ENCODE peak calls at places on chromosomes 13 and 19, in four cellular contexts. A, C, F and I are unnamed samples.

GRCh38 chr13:99993660-99994455 is 12.3 kb downstream of the ZIC2 start:
- DNase-seq in A (no peak), C (no peak), F (no peak), I (no peak)

GRCh38 chr13:61410669-61411297 is 4.9 kb downstream of the PCDH20 start:
- DNase-seq in A (no peak), C (no peak), F (no peak), I (no peak)

GRCh38 chr13:112241288-112241687 is 134.9 kb upstream of the SPACA7 start:
- DNase-seq in A (no peak), C (no peak), F (no peak), I (no peak)

GRCh38 chr13:47680752-47681151 is 320.3 kb downstream of the SUCLA2 start:
- DNase-seq in A (no peak), C (no peak), F (no peak), I (no peak)

GRCh38 chr13:113861433-113862030 is 2.3 kb downstream of the GAS6 start:
- DNase-seq in A (no peak), C (no peak), F (no peak), I (no peak)

GRCh38 chr19:56273563-56274117 is 1.1 kb downstream of the EDDM13 start:
- DNase-seq in A (no peak), C (no peak), F (no peak), I (no peak)

GRCh38 chr19:10256970-10257615 is 5.1 kb downstream of the MRPL4 start:
- DNase-seq in A (no peak), C (no peak), F (no peak), I (no peak)

GRCh38 chr13:83221813-83222241 is 660.4 kb downstream of the SLITRK1 start:
- DNase-seq in A (no peak), C (no peak), F (no peak), I (no peak)

GRCh38 chr19:6014551-6015135 is 36.7 kb upstream of the RANBP3 start:
- DNase-seq in A (no peak), C (no peak), F (no peak), I (no peak)

GRCh38 chr13:37884674-37885073 is 15.1 kb upstream of the TRPC4 start:
- DNase-seq in A (no peak), C (no peak), F (no peak), I (no peak)

GRCh38 chr13:63287926-63288325 is 1872.3 kb upstream of the PCDH20 start:
- DNase-seq in A (no peak), C (no peak), F (no peak), I (no peak)

GRCh38 chr13:60398438-60398891 is 1.4 kb downstream of the TDRD3 start:
- DNase-seq in A (no peak), C (no peak), F (no peak), I (no peak)

GRCh38 chr13:31160857-31161582 is 684 bp downstream of the HSPH1 start:
- DNase-seq in A (peak; percentile 60), C (peak; percentile 68), F (peak; percentile 70), I (peak; percentile 51)

GRCh38 chr19:11096210-11096841 is 7.1 kb downstream of the LDLR start:
- DNase-seq in A (no peak), C (no peak), F (peak; percentile 33), I (peak; percentile 26)

GRCh38 chr13:27923794-27924528 is 4.2 kb downstream of the PDX1 start:
- DNase-seq in A (no peak), C (no peak), F (no peak), I (no peak)

GRCh38 chr13:109348514-109349340 is 437.7 kb downstream of the IRS2 start:
- DNase-seq in A (no peak), C (no peak), F (no peak), I (no peak)

GRCh38 chr19:7751157-7751783 is 3.9 kb upstream of the CD209 start:
- DNase-seq in A (no peak), C (no peak), F (no peak), I (no peak)

GRCh38 chr13:28582225-28582891 is 76.6 kb upstream of the POMP start:
- DNase-seq in A (no peak), C (no peak), F (no peak), I (no peak)

DNA sequence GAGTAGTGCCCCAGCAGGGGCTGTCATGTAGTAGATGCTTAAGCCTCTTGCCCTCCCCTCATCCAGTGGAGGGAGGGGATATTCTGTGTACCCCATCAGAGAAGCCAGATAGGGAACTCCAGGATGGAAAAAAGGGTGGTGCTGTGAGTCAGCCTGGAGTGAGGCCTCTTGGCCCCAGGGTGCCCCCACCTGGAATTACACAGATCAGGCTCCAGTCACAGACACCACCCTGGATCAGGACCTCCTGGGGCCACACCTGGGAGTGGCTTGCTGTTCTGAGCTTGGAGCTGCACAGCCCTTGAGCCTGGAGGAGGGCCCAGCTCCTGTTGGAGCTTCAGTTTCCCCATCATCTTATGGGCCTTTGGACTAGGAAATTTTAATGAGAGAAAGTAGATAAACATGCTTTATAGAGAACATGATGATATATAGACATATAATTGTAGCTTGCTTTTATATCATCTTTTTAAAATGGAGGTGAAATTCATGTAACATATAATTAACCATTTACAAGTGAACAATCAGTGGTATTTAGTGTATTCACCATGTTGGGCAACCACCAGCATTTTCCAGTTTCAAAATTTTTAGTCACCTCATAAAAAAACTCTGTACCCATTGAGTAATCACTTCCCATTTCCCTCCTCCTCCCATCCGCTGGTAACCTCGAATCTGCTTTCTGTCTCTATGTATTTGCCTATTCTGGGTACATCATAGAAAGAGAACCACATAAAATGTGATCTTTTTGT is 24.6 kb downstream of the CYP4F22 start:
- DNase-seq in A (no peak), C (no peak), F (no peak), I (no peak)
- H3K9me3 ChIP-seq in A (no peaks in the 10 kb centered on the region), C (no peaks in the 10 kb centered on the region), F (no peaks in the 10 kb centered on the region), I (no peaks in the 10 kb centered on the region)

GRCh38 chr13:80975903-80976302 is 635.0 kb upstream of the SPRY2 start:
- DNase-seq in A (no peak), C (no peak), F (no peak), I (no peak)

GRCh38 chr13:80977168-80977567 is 636.2 kb upstream of the SPRY2 start:
- DNase-seq in A (no peak), C (no peak), F (no peak), I (no peak)

GRCh38 chr13:80972857-80973478 is 632.0 kb upstream of the SPRY2 start:
- DNase-seq in A (no peak), C (no peak), F (no peak), I (no peak)

GRCh38 chr13:80979035-80979641 is 638.2 kb upstream of the SPRY2 start:
- DNase-seq in A (peak; percentile 28), C (peak; percentile 48), F (peak; percentile 26), I (no peak)

GRCh38 chr13:80973721-80974120 is 632.8 kb upstream of the SPRY2 start:
- DNase-seq in A (no peak), C (no peak), F (no peak), I (no peak)
- H3K4me3 ChIP-seq in A (no peak overlapping the region), C (no peak overlapping the region), F (no peak overlapping the region), I (no peak overlapping the region)

DNA sequence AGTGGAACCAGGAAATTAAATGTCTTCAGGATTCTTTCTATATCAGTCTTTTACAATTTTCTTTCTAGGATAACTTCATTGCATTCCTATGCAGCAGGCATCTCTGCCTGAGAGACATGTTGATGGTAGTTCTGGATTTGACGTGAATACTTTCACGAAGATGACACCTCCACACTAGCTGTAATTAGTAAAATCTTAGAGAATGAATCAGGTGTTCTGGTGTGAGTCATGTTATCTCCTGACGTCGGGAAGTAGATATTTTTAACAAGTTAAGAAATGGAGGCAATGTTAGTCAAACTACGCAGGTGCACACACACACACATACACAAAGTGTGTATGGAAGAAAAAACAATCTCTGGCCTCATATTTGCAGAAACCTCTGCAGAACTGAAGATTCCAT is 1661.3 kb upstream of the MIR17HG start:
- DNase-seq in A (no peak), C (no peak), F (no peak), I (no peak)
- H3K9me3 ChIP-seq in A (no peaks in the 10 kb centered on the region), C (no peaks in the 10 kb centered on the region), F (no peaks in the 10 kb centered on the region), I (no peaks in the 10 kb centered on the region)

GRCh38 chr13:68982961-68983619 is 1124.5 kb upstream of the ATXN8OS start:
- DNase-seq in A (no peak), C (no peak), F (no peak), I (no peak)

GRCh38 chr13:68988176-68988575 is 1119.5 kb upstream of the ATXN8OS start:
- DNase-seq in A (no peak), C (no peak), F (no peak), I (no peak)

GRCh38 chr13:68987585-68987984 is 1120.0 kb upstream of the ATXN8OS start:
- DNase-seq in A (no peak), C (no peak), F (no peak), I (no peak)

GRCh38 chr13:68984688-68985319 is 1122.8 kb upstream of the ATXN8OS start:
- DNase-seq in A (no peak), C (no peak), F (no peak), I (no peak)
- H3K4me3 ChIP-seq in A (no peak overlapping the region), C (no peak overlapping the region), F (no peak overlapping the region), I (no peak overlapping the region)